ENCODE peak calls at places on chromosome 1, in four cellular contexts. U is tibial nerve, F is AG04450, A is HCT116. D is an unnamed sample.
A peak's percentile ranks its signal among the peaks of the same experiment; 100 is the strongest.

GRCh38 chr1:221035680-221036153 is 156.5 kb downstream of the HLX start:
- DNase-seq in U (no peak), F (no peak), A (no peak), D (no peak)

GRCh38 chr1:153578936-153579335 is 13.3 kb upstream of the S100A2 start:
- DNase-seq in U (no peak), F (no peak), A (no peak), D (peak; percentile 2)

GRCh38 chr1:217133958-217134856 is 411.0 kb upstream of the ESRRG start:
- DNase-seq in U (no peak), F (no peak), A (no peak), D (no peak)

GRCh38 chr1:193320281-193320680 is 133.9 kb upstream of the B3GALT2 start:
- DNase-seq in U (no peak), F (no peak), A (no peak), D (no peak)

GRCh38 chr1:227355542-227356270 is 37.4 kb upstream of the CDC42BPA start:
- DNase-seq in U (no peak), F (no peak), A (no peak), D (no peak)

GRCh38 chr1:32040711-32041110 is 27.0 kb downstream of the KHDRBS1 start:
- DNase-seq in U (no peak), F (no peak), A (no peak), D (no peak)

GRCh38 chr1:37561794-37562132 is 5.0 kb downstream of the DNALI1 start:
- DNase-seq in U (peak; percentile 14), F (no peak), A (peak; percentile 35), D (no peak)

GRCh38 chr1:54424398-54424797 is 18.2 kb upstream of the SSBP3 start:
- DNase-seq in U (no peak), F (no peak), A (no peak), D (no peak)

GRCh38 chr1:85569737-85570404 is 10.7 kb upstream of the CCN1 start:
- DNase-seq in U (no peak), F (no peak), A (no peak), D (no peak)

GRCh38 chr1:194361374-194362131 is 1175.1 kb upstream of the B3GALT2 start:
- DNase-seq in U (no peak), F (no peak), A (no peak), D (no peak)

GRCh38 chr1:230749635-230750034 is 2.4 kb downstream of the CAPN9 start:
- DNase-seq in U (no peak), F (no peak), A (no peak), D (no peak)

GRCh38 chr1:77316966-77317365 is 35.1 kb downstream of the AK5 start:
- DNase-seq in U (no peak), F (no peak), A (no peak), D (no peak)

GRCh38 chr1:226627924-226628623 is 79.5 kb downstream of the STUM start:
- DNase-seq in U (no peak), F (no peak), A (no peak), D (peak; percentile 62)

GRCh38 chr1:5279127-5279526 is 624.7 kb downstream of the AJAP1 start:
- DNase-seq in U (peak; percentile 18), F (no peak), A (no peak), D (peak; percentile 81)

GRCh38 chr1:151315565-151316235 is 11.5 kb downstream of the PI4KB start:
- DNase-seq in U (no peak), F (no peak), A (no peak), D (no peak)

GRCh38 chr1:151312439-151313225 is 14.6 kb downstream of the PI4KB start:
- DNase-seq in U (no peak), F (no peak), A (no peak), D (no peak)

GRCh38 chr1:151311589-151312331 is 15.5 kb downstream of the PI4KB start:
- DNase-seq in U (peak; percentile 85), F (peak; percentile 97), A (peak; percentile 96), D (peak; percentile 78)

GRCh38 chr1:151313501-151313900 is 13.7 kb downstream of the PI4KB start:
- DNase-seq in U (no peak), F (no peak), A (no peak), D (no peak)

GRCh38 chr1:151314137-151314875 is 12.9 kb downstream of the PI4KB start:
- DNase-seq in U (peak; percentile 93), F (no peak), A (no peak), D (peak; percentile 90)
- H3K27ac ChIP-seq in U (peak overlapping the region; percentile 90), F (peak overlapping the region; percentile 68), A (no peak overlapping the region), D (no peak overlapping the region)

DNA sequence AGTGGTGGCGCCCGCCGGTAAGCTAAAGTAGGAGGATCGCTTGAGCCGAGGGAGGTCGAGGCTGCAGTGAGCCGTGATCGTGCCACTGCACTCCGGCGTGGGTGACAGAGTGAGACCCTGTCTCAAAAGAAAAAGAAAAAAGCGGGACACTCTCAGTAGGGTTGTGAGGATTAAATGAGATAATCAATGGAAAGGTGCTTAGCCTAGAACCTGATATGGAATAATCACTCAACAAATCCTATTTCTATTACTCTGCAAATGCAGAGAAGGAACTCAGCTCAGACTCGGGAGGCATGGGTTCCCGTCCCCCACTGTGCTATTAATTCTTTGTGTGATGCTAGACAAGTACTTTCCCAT is 541 bp upstream of the LUZP1 start:
- DNase-seq in U (no peak), F (no peak), A (no peak), D (no peak)
- H3K4me3 ChIP-seq in U (peak overlapping the region; percentile 74), F (no peak overlapping the region), A (peak overlapping the region; percentile 86), D (peak overlapping the region; percentile 81)

GRCh38 chr1:210233495-210234253 is 1.1 kb downstream of the SERTAD4 start:
- DNase-seq in U (no peak), F (no peak), A (peak; percentile 23), D (peak; percentile 86)

GRCh38 chr1:210231846-210232523 is 611 bp upstream of the SERTAD4 start:
- DNase-seq in U (no peak), F (no peak), A (no peak), D (no peak)

GRCh38 chr1:210234254-210234747 is 1.7 kb downstream of the SERTAD4 start:
- DNase-seq in U (no peak), F (no peak), A (no peak), D (no peak)

GRCh38 chr1:210233216-210233494 is 559 bp downstream of the SERTAD4 start:
- DNase-seq in U (no peak), F (no peak), A (no peak), D (peak; percentile 76)

GRCh38 chr1:210232524-210233215 is at the start of gene SERTAD4:
- DNase-seq in U (peak; percentile 11), F (no peak), A (peak; percentile 23), D (peak; percentile 78)
- TF ChIP-seq CTCF in U (no peak), F (no peak), A (no peak), D (no peak)

GRCh38 chr1:201383647-201384405 is 6.3 kb upstream of the TNNT2 start:
- DNase-seq in U (no peak), F (peak; percentile 86), A (no peak), D (no peak)
- H3K27ac ChIP-seq in U (no peak overlapping the region), F (peak overlapping the region; percentile 92), A (no peak overlapping the region), D (no peak overlapping the region)

DNA sequence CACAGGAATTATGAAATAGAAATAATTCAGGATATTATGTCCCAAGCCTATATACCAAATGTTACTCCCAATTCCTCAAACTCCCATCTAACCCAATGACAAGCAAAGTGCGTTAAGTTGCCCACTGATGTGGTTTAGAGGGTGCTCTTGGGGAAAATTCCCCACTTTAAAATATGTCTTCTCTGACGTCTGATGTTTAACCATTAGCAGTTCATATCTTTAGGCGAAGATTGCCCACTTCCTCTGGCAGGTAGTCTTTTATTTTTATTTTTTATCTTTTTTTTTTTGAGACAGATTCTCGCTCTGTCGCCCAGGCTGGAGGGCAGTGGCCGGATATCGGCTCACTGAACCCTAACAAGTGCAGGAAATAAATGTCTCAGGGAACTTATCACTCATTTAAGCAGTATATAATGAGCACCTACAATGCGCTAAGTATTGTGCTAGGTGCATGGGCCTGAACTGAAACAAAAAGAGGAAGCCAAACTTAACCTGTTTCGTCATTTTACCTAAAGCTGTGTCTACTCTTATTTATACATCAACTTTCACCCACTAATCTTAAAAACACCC is 1.3 kb upstream of the LYST start:
- DNase-seq in U (no peak), F (no peak), A (no peak), D (no peak)
- H3K4me3 ChIP-seq in U (no peak overlapping the region), F (no peak overlapping the region), A (no peak overlapping the region), D (no peak overlapping the region)

GRCh38 chr1:201686709-201687455 is 142.1 kb upstream of the IPO9 start:
- DNase-seq in U (no peak), F (no peak), A (no peak), D (no peak)

GRCh38 chr1:201692307-201693018 is 136.5 kb upstream of the IPO9 start:
- DNase-seq in U (no peak), F (no peak), A (no peak), D (no peak)

GRCh38 chr1:201691716-201692115 is 137.2 kb upstream of the IPO9 start:
- DNase-seq in U (no peak), F (no peak), A (no peak), D (no peak)

GRCh38 chr1:201690528-201690927 is 138.4 kb upstream of the IPO9 start:
- DNase-seq in U (no peak), F (no peak), A (no peak), D (no peak)

DNA sequence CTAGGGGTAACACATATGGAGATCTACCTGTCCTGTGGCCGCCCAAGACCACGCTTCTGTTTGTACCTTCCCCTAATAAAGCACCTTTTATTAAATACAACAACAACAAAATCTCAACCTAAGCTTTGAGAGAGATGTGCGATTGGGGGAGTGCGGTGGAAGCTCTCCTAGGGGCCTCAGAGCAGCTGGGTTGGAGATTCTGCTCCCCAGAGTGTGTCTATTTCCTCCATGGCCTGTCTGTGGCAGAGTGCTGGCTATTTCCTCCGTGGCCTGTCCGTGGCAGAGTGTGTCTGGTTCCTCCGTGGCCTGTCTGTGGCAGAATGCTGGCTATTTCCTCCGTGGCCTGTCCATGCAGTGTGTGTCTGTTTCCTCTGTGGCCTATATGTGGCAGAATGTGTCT is 139.3 kb upstream of the IPO9 start:
- DNase-seq in U (no peak), F (no peak), A (no peak), D (no peak)
- TF ChIP-seq CTCF in U (no peak), F (no peak), A (no peak), D (no peak)

D was measured in kidney.